ENCODE peak calls at places on chromosome 18, in seven cellular contexts. One of them, this sample, is unnamed.

GRCh38 chr18:72985686-72986085 is 117.9 kb upstream of the NETO1 start:
- DNase-seq in IMR-90: no peak
- DNase-seq in fibroblast of mammary gland: no peak
- DNase-seq in hepatocyte: no peak
- DNase-seq in foreskin fibroblast: no peak
- DNase-seq in kidney epithelial cell: no peak
- DNase-seq in NT2/D1: no peak
- DNase-seq in this sample: no peak

GRCh38 chr18:34913837-34914755 is 127.1 kb upstream of the MAPRE2 start:
- DNase-seq in IMR-90: peak
- DNase-seq in fibroblast of mammary gland: no peak
- DNase-seq in hepatocyte: peak
- DNase-seq in foreskin fibroblast: no peak
- DNase-seq in kidney epithelial cell: no peak
- DNase-seq in NT2/D1: no peak
- DNase-seq in this sample: no peak

GRCh38 chr18:13276530-13277520 is 58.3 kb downstream of the LDLRAD4 start:
- DNase-seq in IMR-90: no peak
- DNase-seq in fibroblast of mammary gland: no peak
- DNase-seq in hepatocyte: no peak
- DNase-seq in foreskin fibroblast: no peak
- DNase-seq in kidney epithelial cell: no peak
- DNase-seq in NT2/D1: no peak
- DNase-seq in this sample: no peak

GRCh38 chr18:53909668-53910067 is 314.8 kb downstream of the MBD2 start:
- DNase-seq in IMR-90: peak
- DNase-seq in fibroblast of mammary gland: peak
- DNase-seq in hepatocyte: no peak
- DNase-seq in foreskin fibroblast: no peak
- DNase-seq in kidney epithelial cell: no peak
- DNase-seq in NT2/D1: peak
- DNase-seq in this sample: peak

GRCh38 chr18:48949051-48949605 is 1.6 kb downstream of the SMAD7 start:
- DNase-seq in IMR-90: no peak
- DNase-seq in fibroblast of mammary gland: no peak
- DNase-seq in hepatocyte: peak
- DNase-seq in foreskin fibroblast: no peak
- DNase-seq in kidney epithelial cell: no peak
- DNase-seq in NT2/D1: no peak
- DNase-seq in this sample: no peak

GRCh38 chr18:10449396-10449795 is 5.0 kb upstream of the APCDD1 start:
- DNase-seq in IMR-90: peak
- DNase-seq in fibroblast of mammary gland: no peak
- DNase-seq in hepatocyte: no peak
- DNase-seq in foreskin fibroblast: no peak
- DNase-seq in kidney epithelial cell: no peak
- DNase-seq in NT2/D1: no peak
- DNase-seq in this sample: no peak

GRCh38 chr18:41126541-41127235 is 828.3 kb upstream of the PIK3C3 start:
- DNase-seq in IMR-90: peak
- DNase-seq in fibroblast of mammary gland: peak
- DNase-seq in hepatocyte: no peak
- DNase-seq in foreskin fibroblast: peak
- DNase-seq in kidney epithelial cell: peak
- DNase-seq in NT2/D1: no peak
- DNase-seq in this sample: no peak

GRCh38 chr18:44181951-44182350 is 498.7 kb upstream of the SETBP1 start:
- DNase-seq in IMR-90: no peak
- DNase-seq in fibroblast of mammary gland: peak
- DNase-seq in hepatocyte: no peak
- DNase-seq in foreskin fibroblast: peak
- DNase-seq in kidney epithelial cell: no peak
- DNase-seq in NT2/D1: no peak
- DNase-seq in this sample: no peak

GRCh38 chr18:23689616-23690504 is 607 bp downstream of the LAMA3 start:
- DNase-seq in IMR-90: no peak
- DNase-seq in fibroblast of mammary gland: no peak
- DNase-seq in hepatocyte: peak
- DNase-seq in foreskin fibroblast: no peak
- DNase-seq in kidney epithelial cell: no peak
- DNase-seq in NT2/D1: no peak
- DNase-seq in this sample: peak

GRCh38 chr18:71666481-71666880 is 877.7 kb downstream of the CBLN2 start:
- DNase-seq in IMR-90: no peak
- DNase-seq in fibroblast of mammary gland: no peak
- DNase-seq in hepatocyte: no peak
- DNase-seq in foreskin fibroblast: no peak
- DNase-seq in kidney epithelial cell: no peak
- DNase-seq in NT2/D1: no peak
- DNase-seq in this sample: no peak

GRCh38 chr18:79489900-79490592 is 94.3 kb downstream of the NFATC1 start:
- DNase-seq in IMR-90: no peak
- DNase-seq in fibroblast of mammary gland: no peak
- DNase-seq in hepatocyte: no peak
- DNase-seq in foreskin fibroblast: no peak
- DNase-seq in kidney epithelial cell: no peak
- DNase-seq in NT2/D1: no peak
- DNase-seq in this sample: peak

GRCh38 chr18:39749154-39749553 is 2183.6 kb upstream of the CELF4 start:
- DNase-seq in IMR-90: no peak
- DNase-seq in fibroblast of mammary gland: no peak
- DNase-seq in hepatocyte: no peak
- DNase-seq in foreskin fibroblast: no peak
- DNase-seq in kidney epithelial cell: no peak
- DNase-seq in NT2/D1: no peak
- DNase-seq in this sample: no peak

GRCh38 chr18:22609642-22610041 is 191.9 kb upstream of the CTAGE1 start:
- DNase-seq in IMR-90: peak
- DNase-seq in fibroblast of mammary gland: peak
- DNase-seq in hepatocyte: peak
- DNase-seq in foreskin fibroblast: no peak
- DNase-seq in kidney epithelial cell: no peak
- DNase-seq in NT2/D1: no peak
- DNase-seq in this sample: peak

GRCh38 chr18:24014062-24014985 is at the start of gene TTC39C:
- DNase-seq in IMR-90: peak
- DNase-seq in fibroblast of mammary gland: peak
- DNase-seq in hepatocyte: peak
- DNase-seq in foreskin fibroblast: peak
- DNase-seq in kidney epithelial cell: no peak
- DNase-seq in NT2/D1: no peak
- DNase-seq in this sample: peak

GRCh38 chr18:58781627-58782194 is 83.0 kb upstream of the ZNF532 start:
- DNase-seq in IMR-90: peak
- DNase-seq in fibroblast of mammary gland: peak
- DNase-seq in hepatocyte: peak
- DNase-seq in foreskin fibroblast: peak
- DNase-seq in kidney epithelial cell: no peak
- DNase-seq in NT2/D1: peak
- DNase-seq in this sample: peak

GRCh38 chr18:79902640-79903039 is 48.8 kb downstream of the SLC66A2 start:
- DNase-seq in IMR-90: no peak
- DNase-seq in fibroblast of mammary gland: no peak
- DNase-seq in hepatocyte: no peak
- DNase-seq in foreskin fibroblast: no peak
- DNase-seq in kidney epithelial cell: no peak
- DNase-seq in NT2/D1: no peak
- DNase-seq in this sample: no peak

GRCh38 chr18:11989174-11989573 is 7.9 kb downstream of the IMPA2 start:
- DNase-seq in IMR-90: no peak
- DNase-seq in fibroblast of mammary gland: no peak
- DNase-seq in hepatocyte: no peak
- DNase-seq in foreskin fibroblast: no peak
- DNase-seq in kidney epithelial cell: no peak
- DNase-seq in NT2/D1: no peak
- DNase-seq in this sample: peak

GRCh38 chr18:49521251-49521650 is 34.2 kb upstream of the C18orf32 start:
- DNase-seq in IMR-90: no peak
- DNase-seq in fibroblast of mammary gland: peak
- DNase-seq in hepatocyte: no peak
- DNase-seq in foreskin fibroblast: no peak
- DNase-seq in kidney epithelial cell: no peak
- DNase-seq in NT2/D1: no peak
- DNase-seq in this sample: no peak

GRCh38 chr18:36977121-36977520 is 148.2 kb downstream of the KIAA1328 start:
- DNase-seq in IMR-90: no peak
- DNase-seq in fibroblast of mammary gland: no peak
- DNase-seq in hepatocyte: no peak
- DNase-seq in foreskin fibroblast: no peak
- DNase-seq in kidney epithelial cell: peak
- DNase-seq in NT2/D1: no peak
- DNase-seq in this sample: no peak

GRCh38 chr18:32321826-32322225 is 132.0 kb downstream of the MEP1B start:
- DNase-seq in IMR-90: no peak
- DNase-seq in fibroblast of mammary gland: no peak
- DNase-seq in hepatocyte: no peak
- DNase-seq in foreskin fibroblast: no peak
- DNase-seq in kidney epithelial cell: no peak
- DNase-seq in NT2/D1: no peak
- DNase-seq in this sample: no peak
- H3K4me3 ChIP-seq in IMR-90: no peak
- H3K4me3 ChIP-seq in fibroblast of mammary gland: no peak
- H3K4me3 ChIP-seq in hepatocyte: no peak
- H3K4me3 ChIP-seq in foreskin fibroblast: no peak
- H3K4me3 ChIP-seq in kidney epithelial cell: no peak
- H3K4me3 ChIP-seq in NT2/D1: no peak
- H3K4me3 ChIP-seq in this sample: no peak

DNA sequence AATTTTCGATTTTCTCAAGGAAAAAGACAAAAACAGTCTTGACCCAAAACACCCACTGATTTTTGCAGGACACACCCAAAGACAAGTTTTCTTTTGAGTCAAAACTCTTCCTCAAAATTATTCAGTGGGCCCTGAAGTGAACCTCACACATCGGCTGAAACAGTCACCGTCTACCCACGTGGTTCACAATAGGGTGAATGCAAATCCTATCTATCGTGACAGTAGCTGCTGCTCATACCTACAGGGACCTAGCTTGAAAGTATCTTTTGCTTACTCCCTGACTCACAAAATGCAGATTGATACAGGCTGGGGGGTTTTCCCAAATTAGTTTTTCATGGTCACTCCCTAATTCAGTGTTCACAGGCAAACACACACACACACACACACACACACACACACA is 10.7 kb upstream of the CD226 start:
- DNase-seq in IMR-90: no peak
- DNase-seq in fibroblast of mammary gland: no peak
- DNase-seq in hepatocyte: no peak
- DNase-seq in foreskin fibroblast: no peak
- DNase-seq in kidney epithelial cell: no peak
- DNase-seq in NT2/D1: no peak
- DNase-seq in this sample: no peak
- H3K4me3 ChIP-seq in IMR-90: no peak
- H3K4me3 ChIP-seq in fibroblast of mammary gland: no peak
- H3K4me3 ChIP-seq in hepatocyte: no peak
- H3K4me3 ChIP-seq in foreskin fibroblast: no peak
- H3K4me3 ChIP-seq in kidney epithelial cell: no peak
- H3K4me3 ChIP-seq in NT2/D1: no peak
- H3K4me3 ChIP-seq in this sample: no peak

GRCh38 chr18:31042068-31042390 is 513 bp downstream of the DSC3 start:
- DNase-seq in IMR-90: no peak
- DNase-seq in fibroblast of mammary gland: no peak
- DNase-seq in hepatocyte: peak
- DNase-seq in foreskin fibroblast: no peak
- DNase-seq in kidney epithelial cell: no peak
- DNase-seq in NT2/D1: no peak
- DNase-seq in this sample: no peak

GRCh38 chr18:31042391-31043181 is at the start of gene DSC3:
- DNase-seq in IMR-90: no peak
- DNase-seq in fibroblast of mammary gland: no peak
- DNase-seq in hepatocyte: peak
- DNase-seq in foreskin fibroblast: no peak
- DNase-seq in kidney epithelial cell: no peak
- DNase-seq in NT2/D1: peak
- DNase-seq in this sample: peak

GRCh38 chr18:31041346-31042067 is 1.0 kb downstream of the DSC3 start:
- DNase-seq in IMR-90: no peak
- DNase-seq in fibroblast of mammary gland: no peak
- DNase-seq in hepatocyte: peak
- DNase-seq in foreskin fibroblast: no peak
- DNase-seq in kidney epithelial cell: no peak
- DNase-seq in NT2/D1: peak
- DNase-seq in this sample: peak

GRCh38 chr18:31039426-31039825 is 3.1 kb downstream of the DSC3 start:
- DNase-seq in IMR-90: no peak
- DNase-seq in fibroblast of mammary gland: no peak
- DNase-seq in hepatocyte: no peak
- DNase-seq in foreskin fibroblast: no peak
- DNase-seq in kidney epithelial cell: no peak
- DNase-seq in NT2/D1: no peak
- DNase-seq in this sample: no peak

DNA sequence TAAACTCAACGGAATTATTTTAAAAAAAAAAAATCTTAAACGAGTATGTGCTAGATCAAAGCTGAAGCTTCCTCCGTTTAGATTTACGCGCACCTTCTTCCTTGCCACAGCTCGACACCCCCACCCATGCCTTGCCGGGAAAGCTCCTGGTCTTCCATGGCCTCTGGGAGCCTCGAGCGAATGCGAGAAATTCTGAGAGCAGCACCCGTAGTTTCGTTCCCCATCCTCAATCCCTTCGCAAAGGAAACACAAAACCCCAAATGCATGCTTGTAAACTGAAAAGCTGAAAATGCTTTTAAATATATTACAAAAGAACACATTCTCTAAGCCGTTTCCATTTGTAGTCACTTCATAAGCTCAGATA is 1.6 kb downstream of the DSC3 start:
- DNase-seq in IMR-90: no peak
- DNase-seq in fibroblast of mammary gland: no peak
- DNase-seq in hepatocyte: peak
- DNase-seq in foreskin fibroblast: no peak
- DNase-seq in kidney epithelial cell: no peak
- DNase-seq in NT2/D1: no peak
- DNase-seq in this sample: peak
- H3K4me3 ChIP-seq in IMR-90: no peak
- H3K4me3 ChIP-seq in fibroblast of mammary gland: no peak
- H3K4me3 ChIP-seq in hepatocyte: peak
- H3K4me3 ChIP-seq in foreskin fibroblast: no peak
- H3K4me3 ChIP-seq in kidney epithelial cell: peak
- H3K4me3 ChIP-seq in NT2/D1: peak
- H3K4me3 ChIP-seq in this sample: peak

DNA sequence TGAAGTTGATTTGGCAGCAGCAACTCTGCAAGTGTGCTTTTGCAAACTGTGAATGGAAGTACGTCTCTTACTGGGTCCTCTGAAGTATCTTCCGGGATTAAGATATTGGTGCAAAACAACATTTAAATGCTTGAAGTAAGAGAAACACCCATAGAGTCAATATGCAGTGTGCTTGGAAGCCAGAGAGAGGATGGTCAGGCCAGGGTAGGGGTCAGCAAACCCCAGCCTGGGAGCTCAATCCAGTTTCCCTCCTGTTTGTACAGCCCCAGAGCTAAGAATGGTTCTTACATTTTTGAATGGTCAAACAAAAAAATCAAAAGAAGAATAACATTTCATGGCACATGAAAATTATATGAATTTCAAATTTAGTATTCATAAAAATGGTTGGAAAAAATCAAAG is 13.5 kb downstream of the CCDC68 start:
- DNase-seq in IMR-90: no peak
- DNase-seq in fibroblast of mammary gland: no peak
- DNase-seq in hepatocyte: no peak
- DNase-seq in foreskin fibroblast: no peak
- DNase-seq in kidney epithelial cell: no peak
- DNase-seq in NT2/D1: no peak
- DNase-seq in this sample: no peak
- H3K4me3 ChIP-seq in IMR-90: peak
- H3K4me3 ChIP-seq in fibroblast of mammary gland: no peak
- H3K4me3 ChIP-seq in hepatocyte: no peak
- H3K4me3 ChIP-seq in foreskin fibroblast: no peak
- H3K4me3 ChIP-seq in kidney epithelial cell: no peak
- H3K4me3 ChIP-seq in NT2/D1: no peak
- H3K4me3 ChIP-seq in this sample: no peak